ENCODE peak calls at places on chromosomes 13 and 19, in ten cellular contexts. C, G, D, J, Z, M, U, A, V and K are unnamed samples.

GRCh38 chr13:33263976-33264619 is 21.5 kb downstream of the STARD13 start:
- DNase-seq in U (peak; percentile 31), V (no peak), J (no peak), M (no peak), D (no peak), G (no peak), A (no peak), C (no peak), Z (no peak), K (no peak)

GRCh38 chr13:99686157-99686572 is 184.9 kb downstream of the TM9SF2 start:
- DNase-seq in A (peak; percentile 21), M (no peak), J (no peak), G (no peak), D (no peak), U (peak; percentile 33), Z (peak; percentile 30), C (no peak), V (peak; percentile 33), K (peak; percentile 90)

GRCh38 chr13:32828711-32829110 is 187.5 kb upstream of the KL start:
- DNase-seq in Z (no peak), C (no peak), U (no peak), A (no peak), G (no peak), D (no peak), M (no peak), V (no peak), J (no peak), K (no peak)

GRCh38 chr13:75647126-75647784 is 11.1 kb downstream of the LMO7 start:
- DNase-seq in Z (no peak), U (peak; percentile 53), J (no peak), D (no peak), G (no peak), M (no peak), C (no peak), A (no peak), V (no peak), K (no peak)

GRCh38 chr13:73465629-73465974 is 406.8 kb downstream of the KLF5 start:
- DNase-seq in G (no peak), D (peak; percentile 27), V (no peak), A (no peak), Z (no peak), M (no peak), U (peak; percentile 42), J (no peak), C (no peak), K (no peak)

GRCh38 chr13:48478401-48478800 is 54.5 kb downstream of the RCBTB2 start:
- DNase-seq in V (no peak), C (peak; percentile 46), D (peak; percentile 30), Z (no peak), U (peak; percentile 25), G (no peak), A (no peak), M (no peak), J (no peak), K (no peak)

GRCh38 chr19:8552810-8553209 is 24.4 kb downstream of the MYO1F start:
- DNase-seq in U (no peak), G (no peak), C (no peak), Z (peak; percentile 57), J (no peak), D (peak; percentile 44), M (no peak), V (no peak), A (peak; percentile 11), K (peak; percentile 84)

GRCh38 chr13:107867701-107868661 is 347.4 kb downstream of the LIG4 start:
- DNase-seq in A (no peak), G (no peak), J (no peak), V (peak; percentile 27), M (peak; percentile 74), D (peak; percentile 58), C (no peak), Z (peak; percentile 83), U (peak; percentile 84), K (peak; percentile 76)

GRCh38 chr19:46860846-46861690 is at the start of gene ARHGAP35:
- DNase-seq in J (peak; percentile 93), C (no peak), G (no peak), M (peak; percentile 72), V (peak; percentile 46), Z (no peak), D (no peak), U (peak; percentile 87), A (peak; percentile 55), K (no peak)

GRCh38 chr13:32851083-32852064 is 164.8 kb upstream of the KL start:
- DNase-seq in A (no peak), M (no peak), U (no peak), J (no peak), G (no peak), D (no peak), C (no peak), V (no peak), Z (no peak), K (peak; percentile 31)

GRCh38 chr13:104831823-104832222 is 1703.6 kb downstream of the EFNB2 start:
- DNase-seq in J (no peak), A (no peak), G (no peak), C (no peak), M (no peak), D (no peak), V (no peak), U (no peak), Z (peak; percentile 7), K (peak; percentile 25)

GRCh38 chr13:49616688-49617065 is 11.6 kb upstream of the ARL11 start:
- DNase-seq in Z (no peak), G (no peak), A (no peak), D (peak; percentile 22), U (no peak), M (no peak), C (no peak), V (no peak), J (no peak), K (no peak)

DNA sequence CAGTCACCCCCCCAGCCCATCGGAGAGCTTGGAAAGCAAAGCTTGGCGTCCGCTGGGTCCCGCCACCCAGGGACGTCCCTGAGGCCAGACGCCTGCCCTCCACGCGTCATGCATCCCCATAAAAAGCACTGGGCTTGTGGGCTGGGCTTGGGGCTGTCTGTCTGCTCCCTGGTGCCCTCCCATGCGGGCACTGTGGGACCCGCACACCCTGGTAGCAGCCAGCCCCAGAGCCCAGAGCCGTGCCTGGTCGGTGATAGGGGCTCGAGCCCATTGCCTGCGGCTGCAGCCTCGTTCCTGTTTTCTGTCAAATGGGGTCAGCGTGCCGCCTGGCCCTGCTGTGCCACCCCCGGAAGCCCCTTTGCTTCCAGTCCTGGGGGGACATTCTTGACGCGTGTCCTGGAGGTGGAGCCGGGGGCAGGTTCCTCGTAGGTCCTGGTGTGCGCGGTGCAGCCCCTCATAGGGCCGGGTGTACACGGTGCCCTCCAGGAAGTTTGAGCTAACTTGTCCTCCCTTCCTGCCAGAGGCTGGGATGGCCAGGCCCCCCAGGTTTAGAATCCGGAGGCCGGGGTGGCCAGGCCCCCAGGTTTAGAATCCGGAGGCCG is 4.3 kb upstream of the GZMM start:
- DNase-seq in U (no peak), Z (no peak), C (no peak), A (no peak), V (no peak), J (no peak), D (no peak), M (no peak), G (no peak), K (no peak)
- H3K36me3 ChIP-seq in U (no peaks in the 10 kb centered on the region), Z (no peaks in the 10 kb centered on the region), C (peaks cover 39% of the 10 kb centered on the region), A (peaks cover 1% of the 10 kb centered on the region), V (peaks cover 41% of the 10 kb centered on the region), J (peaks cover 59% of the 10 kb centered on the region), D (peaks cover 25% of the 10 kb centered on the region), M (peaks cover 49% of the 10 kb centered on the region), G (peaks cover 68% of the 10 kb centered on the region), K (peaks cover 5% of the 10 kb centered on the region)

DNA sequence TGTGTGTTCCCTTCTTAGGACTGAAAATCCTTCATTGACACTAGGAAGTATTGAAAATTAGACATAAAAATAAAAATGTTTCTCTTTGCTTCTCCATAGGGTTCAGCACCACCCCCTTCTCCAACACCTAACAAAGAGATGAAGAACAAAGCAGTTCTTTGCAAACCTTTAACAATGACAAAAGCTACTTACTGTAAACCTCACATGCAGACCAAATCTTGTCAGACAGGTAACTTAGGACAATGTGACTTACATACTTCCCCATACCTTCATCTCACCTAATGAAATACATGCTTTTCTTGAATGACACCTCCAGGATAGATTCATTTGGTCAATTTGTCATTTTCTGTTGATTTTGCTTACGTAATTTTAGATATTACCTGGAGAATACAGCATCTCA is 99.9 kb downstream of the ZMYM2 start:
- DNase-seq in G (no peak), U (no peak), J (no peak), Z (no peak), V (no peak), D (no peak), C (no peak), M (no peak), A (no peak), K (no peak)
- H3K36me3 ChIP-seq in G (peaks cover 56% of the 10 kb centered on the region), U (peaks cover 75% of the 10 kb centered on the region), J (peaks cover 31% of the 10 kb centered on the region), Z (peaks cover 39% of the 10 kb centered on the region), V (peaks cover 49% of the 10 kb centered on the region), D (no peaks in the 10 kb centered on the region), C (peaks cover 11% of the 10 kb centered on the region), M (peaks cover 85% of the 10 kb centered on the region), A (peaks cover 7% of the 10 kb centered on the region), K (peaks cover 7% of the 10 kb centered on the region)

GRCh38 chr19:41575998-41576397 is at the start of gene CEACAM21:
- DNase-seq in C (no peak), Z (no peak), A (no peak), G (peak; percentile 40), J (peak; percentile 92), V (peak; percentile 38), M (peak; percentile 77), D (no peak), U (no peak), K (no peak)

GRCh38 chr19:41577833-41578232 is 1.9 kb downstream of the CEACAM21 start:
- DNase-seq in C (no peak), J (peak; percentile 70), M (no peak), A (no peak), Z (no peak), U (no peak), G (no peak), D (no peak), V (no peak), K (no peak)

GRCh38 chr19:41577144-41577830 is 1.3 kb downstream of the CEACAM21 start:
- DNase-seq in C (no peak), V (no peak), A (no peak), D (no peak), J (peak; percentile 18), Z (no peak), G (no peak), M (no peak), U (no peak), K (no peak)

GRCh38 chr19:41584260-41584810 is 8.4 kb downstream of the CEACAM21 start:
- DNase-seq in A (no peak), G (no peak), D (no peak), Z (no peak), J (no peak), U (no peak), C (no peak), V (no peak), M (no peak), K (no peak)

DNA sequence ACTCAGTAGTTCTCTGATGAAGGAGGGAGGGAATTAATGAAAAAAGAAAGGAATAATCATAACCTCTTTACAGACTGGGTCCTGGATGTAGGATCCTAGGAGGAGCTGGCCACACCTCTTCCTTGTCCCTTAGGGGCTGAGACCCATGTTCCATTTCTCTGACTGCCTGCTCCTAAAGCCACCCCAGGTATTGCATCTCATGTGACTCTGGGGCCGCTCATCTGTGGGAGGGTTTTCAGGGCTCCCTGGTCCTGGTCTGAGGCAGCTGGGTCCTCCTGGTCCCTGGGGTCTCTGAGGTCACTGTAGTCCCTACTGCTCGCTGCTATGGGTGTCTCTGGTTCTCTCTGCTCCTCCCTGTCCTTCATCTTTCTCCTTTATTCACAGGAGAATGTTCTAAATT is 2.9 kb downstream of the CEACAM21 start:
- DNase-seq in U (no peak), A (no peak), M (no peak), J (no peak), V (no peak), D (no peak), C (no peak), Z (no peak), G (no peak), K (no peak)
- H3K36me3 ChIP-seq in U (no peaks in the 10 kb centered on the region), A (no peaks in the 10 kb centered on the region), M (no peaks in the 10 kb centered on the region), J (peaks cover 37% of the 10 kb centered on the region), V (no peaks in the 10 kb centered on the region), D (no peaks in the 10 kb centered on the region), C (no peaks in the 10 kb centered on the region), Z (no peaks in the 10 kb centered on the region), G (no peaks in the 10 kb centered on the region), K (no peaks in the 10 kb centered on the region)

GRCh38 chr19:33094504-33095067 is 13.6 kb downstream of the GPATCH1 start:
- DNase-seq in C (no peak), J (no peak), U (no peak), Z (no peak), A (no peak), V (no peak), M (no peak), D (no peak), G (no peak), K (no peak)
- H3K36me3 ChIP-seq in C (peaks cover 20% of the 10 kb centered on the region), J (peaks cover 88% of the 10 kb centered on the region), U (peaks cover 28% of the 10 kb centered on the region), Z (no peaks in the 10 kb centered on the region), A (peaks cover 4% of the 10 kb centered on the region), V (peaks cover 72% of the 10 kb centered on the region), M (peaks cover 91% of the 10 kb centered on the region), D (peaks cover 14% of the 10 kb centered on the region), G (peaks cover 80% of the 10 kb centered on the region), K (peaks cover 11% of the 10 kb centered on the region)